ENCODE peak calls at places on chromosomes 13 and 19, in four cellular contexts. C is cardiac muscle cell, I is fibroblast of villous mesenchyme, F is thoracic aorta. Y is an unnamed sample.

GRCh38 chr19:31300406-31300805 is 48.8 kb downstream of the TSHZ3 start:
- DNase-seq in C (no peak), I (no peak), F (no peak), Y (no peak)

GRCh38 chr13:113860579-113861432 is 3.1 kb downstream of the GAS6 start:
- DNase-seq in C (peak), I (peak), F (no peak), Y (no peak)

GRCh38 chr19:10749435-10750384 is 31.8 kb downstream of the DNM2 start:
- DNase-seq in C (no peak), I (no peak), F (no peak), Y (no peak)

GRCh38 chr19:771332-771785 is 20.4 kb downstream of the MISP start:
- DNase-seq in C (peak), I (peak), F (no peak), Y (peak)

GRCh38 chr13:73809561-73809960 is 324.6 kb downstream of the KLF12 start:
- DNase-seq in C (no peak), I (peak), F (no peak), Y (no peak)

GRCh38 chr19:38317104-38317612 is 1.4 kb upstream of the YIF1B start:
- DNase-seq in C (no peak), I (no peak), F (no peak), Y (no peak)

GRCh38 chr13:27822258-27822872 is 30.1 kb downstream of the GSX1 start:
- DNase-seq in C (no peak), I (peak), F (no peak), Y (no peak)

GRCh38 chr19:50458396-50459066 is 17.8 kb upstream of the EMC10 start:
- DNase-seq in C (no peak), I (no peak), F (no peak), Y (no peak)

GRCh38 chr19:7869453-7869909 is 4.7 kb downstream of the PRR36 start:
- DNase-seq in C (peak), I (peak), F (no peak), Y (peak)

GRCh38 chr19:5949792-5950305 is 28.1 kb downstream of the RANBP3 start:
- DNase-seq in C (no peak), I (no peak), F (no peak), Y (no peak)

GRCh38 chr13:108195146-108195545 is 20.2 kb downstream of the LIG4 start:
- DNase-seq in C (no peak), I (no peak), F (no peak), Y (no peak)

GRCh38 chr19:27858981-27859581 is 1353.9 kb downstream of the UQCRFS1 start:
- DNase-seq in C (no peak), I (no peak), F (no peak), Y (no peak)

GRCh38 chr13:95643814-95644598 is 500 bp downstream of the DZIP1 start:
- DNase-seq in C (peak), I (peak), F (no peak), Y (peak)

GRCh38 chr19:10828981-10829821 is 6.8 kb downstream of the TMED1 start:
- DNase-seq in C (no peak), I (no peak), F (no peak), Y (no peak)

GRCh38 chr19:49327878-49328544 is 3.0 kb upstream of the SLC6A16 start:
- DNase-seq in C (peak), I (peak), F (no peak), Y (no peak)

GRCh38 chr13:26561636-26562537 is 4.4 kb downstream of the WASF3 start:
- DNase-seq in C (peak), I (peak), F (no peak), Y (no peak)

GRCh38 chr13:26424181-26424580 is 133.3 kb upstream of the WASF3 start:
- DNase-seq in C (no peak), I (no peak), F (no peak), Y (no peak)

GRCh38 chr19:1401138-1401888 is at the start of gene GAMT:
- DNase-seq in C (peak), I (no peak), F (no peak), Y (peak)

GRCh38 chr13:108086678-108087077 is 128.7 kb downstream of the LIG4 start:
- DNase-seq in C (no peak), I (peak), F (no peak), Y (peak)

GRCh38 chr19:43476606-43477005 is 11.2 kb upstream of the LYPD3 start:
- DNase-seq in C (no peak), I (peak), F (no peak), Y (no peak)

GRCh38 chr19:51327066-51327985 is 14.6 kb downstream of the VSIG10L start:
- DNase-seq in C (peak), I (peak), F (no peak), Y (peak)

GRCh38 chr19:1450735-1451669 is 1.1 kb downstream of the APC2 start:
- DNase-seq in C (no peak), I (no peak), F (no peak), Y (no peak)

GRCh38 chr13:52650731-52651130 is 1.9 kb upstream of the SUGT1 start:
- DNase-seq in C (no peak), I (no peak), F (no peak), Y (no peak)

GRCh38 chr19:1240925-1241324 is 626 bp upstream of the ATP5F1D start:
- DNase-seq in C (no peak), I (no peak), F (no peak), Y (no peak)

GRCh38 chr13:56902276-56902675 is 238.4 kb upstream of the PRR20A start:
- DNase-seq in C (no peak), I (no peak), F (no peak), Y (no peak)

GRCh38 chr19:36210497-36210896 is 4.0 kb downstream of the ZNF565 start:
- DNase-seq in C (no peak), I (no peak), F (no peak), Y (no peak)

GRCh38 chr13:21326155-21327030 is 132.7 kb downstream of the ZDHHC20 start:
- DNase-seq in C (peak), I (peak), F (no peak), Y (no peak)

GRCh38 chr13:25377244-25377962 is 5.6 kb downstream of the ATP8A2 start:
- DNase-seq in C (peak), I (no peak), F (no peak), Y (no peak)

GRCh38 chr19:55702131-55702627 is 27.2 kb downstream of the EPN1 start:
- DNase-seq in C (no peak), I (peak), F (no peak), Y (no peak)

GRCh38 chr19:50921391-50922315 is 10.5 kb upstream of the KLK4 start:
- DNase-seq in C (no peak), I (no peak), F (no peak), Y (no peak)

GRCh38 chr19:7869910-7870511 is 4.2 kb downstream of the PRR36 start:
- DNase-seq in C (peak), I (peak), F (no peak), Y (no peak)

DNA sequence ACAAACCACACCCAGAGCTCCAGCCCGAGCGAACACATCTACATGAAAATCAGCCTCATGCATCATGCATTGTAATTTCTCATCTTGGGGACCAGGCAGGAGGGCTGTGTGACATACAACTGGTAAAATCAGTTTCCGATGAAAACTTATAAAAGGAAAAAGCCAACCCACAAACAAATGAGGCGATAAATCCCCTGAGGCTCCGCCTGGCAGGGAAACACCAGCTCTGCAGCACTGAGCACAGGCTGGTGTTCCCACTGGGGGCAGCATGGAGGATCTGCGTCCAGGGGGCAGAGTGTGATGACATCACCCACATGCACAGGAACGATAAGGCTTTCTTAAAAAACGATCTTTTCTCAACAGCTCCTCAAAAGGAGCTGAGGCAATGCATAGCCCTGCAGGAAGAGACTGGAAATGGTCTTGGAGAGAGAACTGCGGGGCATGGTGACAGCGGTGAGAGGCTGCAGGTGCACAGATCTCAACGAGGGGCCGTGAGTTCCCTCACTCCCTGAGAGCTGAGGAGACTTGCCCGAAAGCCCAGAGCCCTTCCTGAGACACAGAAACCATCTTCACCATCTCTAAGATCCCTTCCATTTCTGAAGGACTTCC is 24.6 kb downstream of the SH3GL1 start:
- DNase-seq in C (no peak), I (peak), F (no peak), Y (no peak)
- TF ChIP-seq CTCF in C (peak), I (peak), F (peak), Y (no peak)

DNA sequence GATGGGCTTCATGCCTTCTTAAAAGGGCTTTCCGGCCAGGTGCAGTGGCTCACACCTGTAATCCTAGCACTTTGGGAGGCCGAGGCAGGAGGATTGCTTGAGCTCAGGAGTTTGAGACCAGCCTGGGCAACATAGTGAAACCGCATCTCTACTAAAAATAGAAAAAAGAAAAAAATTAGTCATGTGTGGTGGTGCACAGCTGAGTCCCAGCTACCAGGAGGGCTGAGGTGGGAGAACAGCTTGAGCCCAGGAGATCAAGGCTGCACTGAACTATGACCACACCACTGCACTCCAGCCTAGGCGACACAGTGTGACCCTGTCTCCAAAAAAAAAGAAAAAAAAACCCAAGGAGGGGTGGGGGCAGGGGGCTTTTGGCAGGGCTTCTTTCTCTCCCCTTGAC is 7.2 kb downstream of the CARS2 start:
- DNase-seq in C (no peak), I (no peak), F (no peak), Y (no peak)
- TF ChIP-seq CTCF in C (no peak), I (no peak), F (no peak), Y (no peak)

DNA sequence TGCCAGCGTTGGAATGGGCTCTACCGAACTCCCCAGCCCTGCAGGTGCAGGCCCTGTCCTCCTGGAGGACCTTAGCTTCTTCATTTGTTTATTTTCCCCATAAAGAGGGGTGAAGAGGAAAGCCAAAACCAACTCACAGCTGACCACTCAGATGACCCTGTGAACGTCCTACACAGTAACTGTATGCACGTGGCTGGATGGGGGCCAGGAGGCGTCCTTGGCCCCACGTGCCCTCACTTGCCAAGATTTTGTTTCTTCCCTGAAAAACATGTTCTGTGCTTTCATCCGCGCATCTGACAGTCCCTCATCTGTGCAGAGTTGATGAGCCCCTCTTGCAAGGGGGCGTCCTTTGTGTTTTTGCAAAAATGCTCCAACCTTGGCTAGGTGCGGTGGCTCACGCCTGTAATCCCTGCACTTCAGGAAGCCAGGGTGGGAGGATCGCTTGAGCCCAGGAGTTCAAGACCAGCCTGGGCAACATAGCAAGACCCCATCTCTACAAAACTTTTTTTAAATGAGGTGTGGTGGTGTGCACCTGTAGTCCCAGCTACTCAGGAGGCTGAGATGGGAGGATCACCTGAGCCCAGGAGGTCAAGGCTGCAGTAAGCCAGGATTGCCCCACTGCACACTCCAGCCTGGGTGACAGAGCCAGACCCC is 5.3 kb upstream of the TEKTIP1 start:
- DNase-seq in C (no peak), I (no peak), F (no peak), Y (no peak)
- TF ChIP-seq CTCF in C (no peak), I (no peak), F (no peak), Y (no peak)

GRCh38 chr19:16070366-16070990 is 5.8 kb upstream of the TPM4 start:
- DNase-seq in C (no peak), I (no peak), F (peak), Y (no peak)
- TF ChIP-seq CTCF in C (no peak), I (no peak), F (no peak), Y (no peak)

DNA sequence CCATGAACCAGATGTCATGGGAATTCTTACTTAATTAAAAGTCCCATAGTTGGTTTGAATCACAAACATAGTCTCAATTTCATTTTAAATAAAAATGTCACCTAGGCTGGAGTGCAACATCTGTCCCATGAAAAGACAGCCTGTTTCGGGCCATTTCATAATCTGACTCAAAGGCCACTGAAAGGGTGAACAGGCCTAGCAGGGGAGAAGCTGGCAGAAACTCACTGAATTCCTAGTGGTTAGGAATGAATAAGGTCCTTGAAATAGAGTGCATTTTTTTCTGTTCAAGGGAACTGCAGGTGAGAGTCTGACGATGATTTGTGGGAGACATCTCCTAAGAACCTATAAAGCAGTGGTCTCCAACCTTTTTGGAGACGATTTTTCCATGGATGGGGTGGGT is 44.0 kb upstream of the PCCA start:
- DNase-seq in C (no peak), I (no peak), F (no peak), Y (no peak)
- TF ChIP-seq CTCF in C (no peak), I (no peak), F (no peak), Y (no peak)

GRCh38 chr13:91078093-91078679 is 269.3 kb upstream of the MIR17HG start:
- DNase-seq in C (peak), I (no peak), F (no peak), Y (no peak)
- TF ChIP-seq CTCF in C (peak), I (no peak), F (peak), Y (peak)